ENCODE peak calls at places on chromosome 1, in nine cellular contexts. One of them, this sample, is unnamed.

GRCh38 chr1:38502772-38503171 is 356.8 kb downstream of the RRAGC start:
- DNase-seq in GM12865: peak; percentile 71
- DNase-seq in gastrocnemius medialis: no peak
- DNase-seq in Caco-2: no peak
- DNase-seq in HTR-8/SVneo: no peak
- DNase-seq in body of pancreas: no peak
- DNase-seq in fibroblast of the conjunctiva: no peak
- DNase-seq in lower leg skin: no peak
- DNase-seq in NCI-H2081: no peak
- DNase-seq in this sample: no peak

GRCh38 chr1:5364591-5364990 is 627.6 kb downstream of the NPHP4 start:
- DNase-seq in HTR-8/SVneo: no peak
- DNase-seq in gastrocnemius medialis: no peak
- DNase-seq in Caco-2: no peak
- DNase-seq in body of pancreas: no peak
- DNase-seq in lower leg skin: peak; percentile 82
- DNase-seq in GM12865: no peak
- DNase-seq in fibroblast of the conjunctiva: no peak
- DNase-seq in NCI-H2081: no peak
- DNase-seq in this sample: no peak

GRCh38 chr1:50603274-50604271 is 180.3 kb upstream of the DMRTA2 start:
- DNase-seq in lower leg skin: no peak
- DNase-seq in fibroblast of the conjunctiva: no peak
- DNase-seq in HTR-8/SVneo: peak; percentile 53
- DNase-seq in GM12865: peak; percentile 42
- DNase-seq in gastrocnemius medialis: no peak
- DNase-seq in Caco-2: no peak
- DNase-seq in body of pancreas: no peak
- DNase-seq in NCI-H2081: no peak
- DNase-seq in this sample: no peak

GRCh38 chr1:31705080-31705866 is 1.5 kb upstream of the COL16A1 start:
- DNase-seq in HTR-8/SVneo: no peak
- DNase-seq in fibroblast of the conjunctiva: no peak
- DNase-seq in lower leg skin: peak; percentile 92
- DNase-seq in GM12865: peak; percentile 70
- DNase-seq in body of pancreas: peak; percentile 48
- DNase-seq in Caco-2: no peak
- DNase-seq in NCI-H2081: no peak
- DNase-seq in gastrocnemius medialis: no peak
- DNase-seq in this sample: peak; percentile 55

GRCh38 chr1:58919226-58919985 is 135.6 kb upstream of the JUN start:
- DNase-seq in gastrocnemius medialis: no peak
- DNase-seq in body of pancreas: no peak
- DNase-seq in lower leg skin: no peak
- DNase-seq in fibroblast of the conjunctiva: no peak
- DNase-seq in HTR-8/SVneo: no peak
- DNase-seq in Caco-2: no peak
- DNase-seq in NCI-H2081: no peak
- DNase-seq in GM12865: no peak
- DNase-seq in this sample: no peak

GRCh38 chr1:161706483-161707347 is at the start of gene FCRLA:
- DNase-seq in HTR-8/SVneo: no peak
- DNase-seq in gastrocnemius medialis: no peak
- DNase-seq in GM12865: peak; percentile 92
- DNase-seq in body of pancreas: no peak
- DNase-seq in NCI-H2081: no peak
- DNase-seq in Caco-2: no peak
- DNase-seq in lower leg skin: no peak
- DNase-seq in fibroblast of the conjunctiva: no peak
- DNase-seq in this sample: no peak

GRCh38 chr1:205354259-205354904 is 2.3 kb downstream of the KLHDC8A start:
- DNase-seq in NCI-H2081: peak; percentile 73
- DNase-seq in HTR-8/SVneo: peak; percentile 65
- DNase-seq in GM12865: peak; percentile 75
- DNase-seq in lower leg skin: no peak
- DNase-seq in Caco-2: peak; percentile 63
- DNase-seq in gastrocnemius medialis: no peak
- DNase-seq in fibroblast of the conjunctiva: peak; percentile 65
- DNase-seq in body of pancreas: peak; percentile 81
- DNase-seq in this sample: no peak

GRCh38 chr1:9590945-9591668 is 2.4 kb downstream of the TMEM201 start:
- DNase-seq in GM12865: peak; percentile 24
- DNase-seq in Caco-2: no peak
- DNase-seq in gastrocnemius medialis: no peak
- DNase-seq in lower leg skin: no peak
- DNase-seq in HTR-8/SVneo: no peak
- DNase-seq in body of pancreas: no peak
- DNase-seq in fibroblast of the conjunctiva: no peak
- DNase-seq in NCI-H2081: no peak
- DNase-seq in this sample: no peak

GRCh38 chr1:93495911-93496310 is 48.0 kb downstream of the FNBP1L start:
- DNase-seq in Caco-2: no peak
- DNase-seq in fibroblast of the conjunctiva: no peak
- DNase-seq in gastrocnemius medialis: no peak
- DNase-seq in HTR-8/SVneo: no peak
- DNase-seq in lower leg skin: no peak
- DNase-seq in GM12865: no peak
- DNase-seq in NCI-H2081: no peak
- DNase-seq in body of pancreas: no peak
- DNase-seq in this sample: no peak

GRCh38 chr1:227155004-227155403 is 163.3 kb downstream of the CDC42BPA start:
- DNase-seq in HTR-8/SVneo: no peak
- DNase-seq in fibroblast of the conjunctiva: no peak
- DNase-seq in NCI-H2081: no peak
- DNase-seq in GM12865: no peak
- DNase-seq in body of pancreas: no peak
- DNase-seq in gastrocnemius medialis: no peak
- DNase-seq in lower leg skin: no peak
- DNase-seq in Caco-2: no peak
- DNase-seq in this sample: no peak

GRCh38 chr1:206892351-206892984 is 4.8 kb upstream of the IL24 start:
- DNase-seq in Caco-2: no peak
- DNase-seq in gastrocnemius medialis: no peak
- DNase-seq in GM12865: no peak
- DNase-seq in HTR-8/SVneo: no peak
- DNase-seq in NCI-H2081: no peak
- DNase-seq in fibroblast of the conjunctiva: peak; percentile 41
- DNase-seq in lower leg skin: no peak
- DNase-seq in body of pancreas: no peak
- DNase-seq in this sample: no peak

GRCh38 chr1:214261206-214262123 is 19.5 kb upstream of the SMYD2 start:
- DNase-seq in GM12865: peak; percentile 77
- DNase-seq in NCI-H2081: peak; percentile 88
- DNase-seq in lower leg skin: peak; percentile 96
- DNase-seq in HTR-8/SVneo: peak; percentile 67
- DNase-seq in fibroblast of the conjunctiva: peak; percentile 65
- DNase-seq in Caco-2: peak; percentile 94
- DNase-seq in body of pancreas: peak; percentile 85
- DNase-seq in gastrocnemius medialis: peak; percentile 91
- DNase-seq in this sample: no peak

GRCh38 chr1:61481313-61481712 is 243.6 kb downstream of the TM2D1 start:
- DNase-seq in NCI-H2081: no peak
- DNase-seq in lower leg skin: peak; percentile 18
- DNase-seq in gastrocnemius medialis: no peak
- DNase-seq in fibroblast of the conjunctiva: no peak
- DNase-seq in Caco-2: no peak
- DNase-seq in GM12865: no peak
- DNase-seq in HTR-8/SVneo: no peak
- DNase-seq in body of pancreas: no peak
- DNase-seq in this sample: no peak

GRCh38 chr1:201877877-201878339 is 10.8 kb upstream of the SHISA4 start:
- DNase-seq in lower leg skin: no peak
- DNase-seq in fibroblast of the conjunctiva: no peak
- DNase-seq in body of pancreas: peak; percentile 32
- DNase-seq in HTR-8/SVneo: peak; percentile 54
- DNase-seq in Caco-2: peak; percentile 57
- DNase-seq in gastrocnemius medialis: peak; percentile 70
- DNase-seq in GM12865: peak; percentile 55
- DNase-seq in NCI-H2081: peak; percentile 20
- DNase-seq in this sample: no peak

GRCh38 chr1:2318294-2319278 is 72.8 kb downstream of the MORN1 start:
- DNase-seq in lower leg skin: no peak
- DNase-seq in GM12865: no peak
- DNase-seq in gastrocnemius medialis: no peak
- DNase-seq in HTR-8/SVneo: no peak
- DNase-seq in body of pancreas: no peak
- DNase-seq in Caco-2: no peak
- DNase-seq in fibroblast of the conjunctiva: no peak
- DNase-seq in NCI-H2081: peak; percentile 17
- DNase-seq in this sample: no peak

GRCh38 chr1:93816970-93817738 is 61.9 kb downstream of the DNTTIP2 start:
- DNase-seq in lower leg skin: no peak
- DNase-seq in HTR-8/SVneo: peak; percentile 63
- DNase-seq in body of pancreas: no peak
- DNase-seq in NCI-H2081: no peak
- DNase-seq in GM12865: no peak
- DNase-seq in gastrocnemius medialis: no peak
- DNase-seq in Caco-2: no peak
- DNase-seq in fibroblast of the conjunctiva: no peak
- DNase-seq in this sample: no peak

GRCh38 chr1:47927165-47927564 is 70.0 kb downstream of the TRABD2B start:
- DNase-seq in fibroblast of the conjunctiva: no peak
- DNase-seq in gastrocnemius medialis: no peak
- DNase-seq in body of pancreas: no peak
- DNase-seq in lower leg skin: no peak
- DNase-seq in NCI-H2081: no peak
- DNase-seq in GM12865: no peak
- DNase-seq in Caco-2: no peak
- DNase-seq in HTR-8/SVneo: no peak
- DNase-seq in this sample: no peak

GRCh38 chr1:168972887-168973286 is 133.6 kb upstream of the ATP1B1 start:
- DNase-seq in Caco-2: no peak
- DNase-seq in NCI-H2081: no peak
- DNase-seq in GM12865: no peak
- DNase-seq in fibroblast of the conjunctiva: no peak
- DNase-seq in gastrocnemius medialis: no peak
- DNase-seq in body of pancreas: peak; percentile 31
- DNase-seq in lower leg skin: no peak
- DNase-seq in HTR-8/SVneo: no peak
- DNase-seq in this sample: no peak

GRCh38 chr1:223393275-223394214 is at the start of gene CCDC185:
- DNase-seq in fibroblast of the conjunctiva: no peak
- DNase-seq in Caco-2: no peak
- DNase-seq in GM12865: no peak
- DNase-seq in NCI-H2081: peak; percentile 21
- DNase-seq in HTR-8/SVneo: no peak
- DNase-seq in body of pancreas: peak; percentile 36
- DNase-seq in lower leg skin: no peak
- DNase-seq in gastrocnemius medialis: no peak
- DNase-seq in this sample: no peak

GRCh38 chr1:162357681-162358266 is 18.9 kb downstream of the SPATA46 start:
- DNase-seq in GM12865: peak; percentile 9
- DNase-seq in gastrocnemius medialis: no peak
- DNase-seq in body of pancreas: no peak
- DNase-seq in HTR-8/SVneo: peak; percentile 36
- DNase-seq in fibroblast of the conjunctiva: no peak
- DNase-seq in Caco-2: peak; percentile 61
- DNase-seq in NCI-H2081: peak; percentile 29
- DNase-seq in lower leg skin: peak; percentile 68
- DNase-seq in this sample: peak; percentile 54

GRCh38 chr1:183270541-183271141 is 84.6 kb downstream of the LAMC2 start:
- DNase-seq in fibroblast of the conjunctiva: peak; percentile 63
- DNase-seq in lower leg skin: peak; percentile 70
- DNase-seq in NCI-H2081: no peak
- DNase-seq in HTR-8/SVneo: peak; percentile 67
- DNase-seq in body of pancreas: no peak
- DNase-seq in Caco-2: peak; percentile 27
- DNase-seq in gastrocnemius medialis: no peak
- DNase-seq in GM12865: peak; percentile 65
- DNase-seq in this sample: no peak

GRCh38 chr1:157626099-157626498 is 28.2 kb upstream of the FCRL4 start:
- DNase-seq in lower leg skin: no peak
- DNase-seq in fibroblast of the conjunctiva: no peak
- DNase-seq in body of pancreas: peak; percentile 46
- DNase-seq in NCI-H2081: no peak
- DNase-seq in HTR-8/SVneo: no peak
- DNase-seq in GM12865: peak; percentile 71
- DNase-seq in gastrocnemius medialis: no peak
- DNase-seq in Caco-2: peak; percentile 40
- DNase-seq in this sample: no peak

GRCh38 chr1:173355281-173356031 is 121.7 kb upstream of the PRDX6 start:
- DNase-seq in NCI-H2081: no peak
- DNase-seq in gastrocnemius medialis: no peak
- DNase-seq in body of pancreas: no peak
- DNase-seq in HTR-8/SVneo: no peak
- DNase-seq in GM12865: peak; percentile 65
- DNase-seq in Caco-2: no peak
- DNase-seq in lower leg skin: no peak
- DNase-seq in fibroblast of the conjunctiva: no peak
- DNase-seq in this sample: no peak

GRCh38 chr1:226006686-226007085 is 7.5 kb upstream of the SDE2 start:
- DNase-seq in fibroblast of the conjunctiva: no peak
- DNase-seq in NCI-H2081: no peak
- DNase-seq in lower leg skin: no peak
- DNase-seq in GM12865: no peak
- DNase-seq in gastrocnemius medialis: no peak
- DNase-seq in Caco-2: no peak
- DNase-seq in body of pancreas: no peak
- DNase-seq in HTR-8/SVneo: no peak
- DNase-seq in this sample: no peak

GRCh38 chr1:204834329-204834728 is 36.3 kb upstream of the NFASC start:
- DNase-seq in NCI-H2081: no peak
- DNase-seq in body of pancreas: no peak
- DNase-seq in GM12865: no peak
- DNase-seq in fibroblast of the conjunctiva: no peak
- DNase-seq in HTR-8/SVneo: no peak
- DNase-seq in gastrocnemius medialis: no peak
- DNase-seq in lower leg skin: no peak
- DNase-seq in Caco-2: no peak
- DNase-seq in this sample: no peak

GRCh38 chr1:93061895-93062792 is 16.9 kb upstream of the MTF2 start:
- DNase-seq in body of pancreas: peak; percentile 43
- DNase-seq in HTR-8/SVneo: peak; percentile 7
- DNase-seq in Caco-2: peak; percentile 30
- DNase-seq in fibroblast of the conjunctiva: no peak
- DNase-seq in lower leg skin: no peak
- DNase-seq in gastrocnemius medialis: no peak
- DNase-seq in GM12865: peak; percentile 68
- DNase-seq in NCI-H2081: no peak
- DNase-seq in this sample: no peak

GRCh38 chr1:36177589-36178463 is 21.9 kb downstream of the MAP7D1 start:
- DNase-seq in lower leg skin: no peak
- DNase-seq in gastrocnemius medialis: no peak
- DNase-seq in Caco-2: no peak
- DNase-seq in fibroblast of the conjunctiva: no peak
- DNase-seq in body of pancreas: no peak
- DNase-seq in GM12865: no peak
- DNase-seq in NCI-H2081: no peak
- DNase-seq in HTR-8/SVneo: no peak
- DNase-seq in this sample: no peak

GRCh38 chr1:2392071-2392442 is 416 bp downstream of the RER1 start:
- DNase-seq in Caco-2: no peak
- DNase-seq in gastrocnemius medialis: no peak
- DNase-seq in fibroblast of the conjunctiva: no peak
- DNase-seq in HTR-8/SVneo: no peak
- DNase-seq in NCI-H2081: no peak
- DNase-seq in GM12865: no peak
- DNase-seq in lower leg skin: no peak
- DNase-seq in body of pancreas: no peak
- DNase-seq in this sample: no peak

GRCh38 chr1:164801246-164801731 is 242.3 kb downstream of the PBX1 start:
- DNase-seq in HTR-8/SVneo: no peak
- DNase-seq in NCI-H2081: no peak
- DNase-seq in body of pancreas: peak; percentile 41
- DNase-seq in Caco-2: no peak
- DNase-seq in lower leg skin: no peak
- DNase-seq in gastrocnemius medialis: no peak
- DNase-seq in fibroblast of the conjunctiva: no peak
- DNase-seq in GM12865: no peak
- DNase-seq in this sample: no peak

GRCh38 chr1:172399369-172400072 is 21.0 kb upstream of the C1orf105 start:
- DNase-seq in fibroblast of the conjunctiva: peak; percentile 85
- DNase-seq in NCI-H2081: peak; percentile 66
- DNase-seq in Caco-2: peak; percentile 45
- DNase-seq in GM12865: peak; percentile 82
- DNase-seq in lower leg skin: peak; percentile 89
- DNase-seq in gastrocnemius medialis: peak; percentile 61
- DNase-seq in HTR-8/SVneo: peak; percentile 37
- DNase-seq in body of pancreas: peak; percentile 40
- DNase-seq in this sample: no peak

GRCh38 chr1:210262897-210263272 is 30.3 kb downstream of the SERTAD4 start:
- DNase-seq in NCI-H2081: no peak
- DNase-seq in GM12865: no peak
- DNase-seq in body of pancreas: no peak
- DNase-seq in lower leg skin: no peak
- DNase-seq in HTR-8/SVneo: no peak
- DNase-seq in gastrocnemius medialis: no peak
- DNase-seq in Caco-2: no peak
- DNase-seq in fibroblast of the conjunctiva: peak; percentile 68
- DNase-seq in this sample: no peak

This sample was measured in HuH-7.5.